ENCODE peak calls at places on chromosomes 4 and X, in nine cellular contexts. One of them, this sample, is unnamed.

GRCh38 chrX:39445336-39445735 is 644.1 kb downstream of the MID1IP1 start:
- DNase-seq in endothelial cell of umbilical vein: peak; percentile 14
- DNase-seq in stomach: peak; percentile 40
- DNase-seq in spleen: no peak
- DNase-seq in transverse colon: peak; percentile 20
- DNase-seq in sigmoid colon: no peak
- DNase-seq in GM23338: peak; percentile 44
- DNase-seq in Panc1: no peak
- DNase-seq in GM12878: no peak
- DNase-seq in this sample: no peak

GRCh38 chrX:66016905-66017658 is 22.8 kb downstream of the VSIG4 start:
- DNase-seq in GM23338: no peak
- DNase-seq in endothelial cell of umbilical vein: no peak
- DNase-seq in spleen: no peak
- DNase-seq in stomach: no peak
- DNase-seq in transverse colon: no peak
- DNase-seq in GM12878: no peak
- DNase-seq in Panc1: no peak
- DNase-seq in sigmoid colon: no peak
- DNase-seq in this sample: no peak

GRCh38 chr4:90081432-90082195 is 45.6 kb upstream of the CCSER1 start:
- DNase-seq in stomach: no peak
- DNase-seq in GM23338: peak; percentile 13
- DNase-seq in transverse colon: no peak
- DNase-seq in endothelial cell of umbilical vein: no peak
- DNase-seq in GM12878: no peak
- DNase-seq in Panc1: no peak
- DNase-seq in sigmoid colon: no peak
- DNase-seq in spleen: no peak
- DNase-seq in this sample: no peak

GRCh38 chr4:147731611-147732515 is at the start of gene ARHGAP10:
- DNase-seq in sigmoid colon: peak; percentile 92
- DNase-seq in GM23338: peak; percentile 70
- DNase-seq in GM12878: no peak
- DNase-seq in spleen: peak; percentile 90
- DNase-seq in endothelial cell of umbilical vein: peak; percentile 78
- DNase-seq in Panc1: no peak
- DNase-seq in transverse colon: peak; percentile 66
- DNase-seq in stomach: peak; percentile 73
- DNase-seq in this sample: peak; percentile 22

GRCh38 chrX:21932277-21932996 is 8.1 kb upstream of the SMS start:
- DNase-seq in GM23338: no peak
- DNase-seq in endothelial cell of umbilical vein: peak; percentile 89
- DNase-seq in spleen: no peak
- DNase-seq in stomach: no peak
- DNase-seq in sigmoid colon: no peak
- DNase-seq in Panc1: peak; percentile 64
- DNase-seq in GM12878: no peak
- DNase-seq in transverse colon: no peak
- DNase-seq in this sample: no peak

GRCh38 chrX:5646818-5647217 is 581.8 kb downstream of the NLGN4X start:
- DNase-seq in Panc1: no peak
- DNase-seq in GM23338: no peak
- DNase-seq in transverse colon: peak; percentile 16
- DNase-seq in GM12878: peak; percentile 66
- DNase-seq in sigmoid colon: no peak
- DNase-seq in endothelial cell of umbilical vein: no peak
- DNase-seq in spleen: no peak
- DNase-seq in stomach: no peak
- DNase-seq in this sample: no peak

GRCh38 chr4:153428816-153429592 is 37.2 kb upstream of the TMEM131L start:
- DNase-seq in sigmoid colon: peak; percentile 68
- DNase-seq in stomach: no peak
- DNase-seq in spleen: no peak
- DNase-seq in transverse colon: no peak
- DNase-seq in Panc1: no peak
- DNase-seq in GM12878: no peak
- DNase-seq in GM23338: no peak
- DNase-seq in endothelial cell of umbilical vein: no peak
- DNase-seq in this sample: no peak

GRCh38 chrX:65726708-65727107 is 59.3 kb downstream of the MSN start:
- DNase-seq in transverse colon: no peak
- DNase-seq in GM23338: peak; percentile 17
- DNase-seq in endothelial cell of umbilical vein: no peak
- DNase-seq in sigmoid colon: no peak
- DNase-seq in Panc1: no peak
- DNase-seq in GM12878: no peak
- DNase-seq in stomach: no peak
- DNase-seq in spleen: no peak
- DNase-seq in this sample: no peak

GRCh38 chrX:38260231-38260630 is 39.6 kb upstream of the SRPX start:
- DNase-seq in spleen: no peak
- DNase-seq in transverse colon: peak; percentile 25
- DNase-seq in stomach: no peak
- DNase-seq in endothelial cell of umbilical vein: peak; percentile 35
- DNase-seq in GM23338: peak; percentile 77
- DNase-seq in Panc1: peak; percentile 18
- DNase-seq in sigmoid colon: no peak
- DNase-seq in GM12878: no peak
- DNase-seq in this sample: no peak

GRCh38 chr4:101081695-101082369 is 265.5 kb downstream of the PPP3CA start:
- DNase-seq in GM23338: no peak
- DNase-seq in sigmoid colon: no peak
- DNase-seq in GM12878: no peak
- DNase-seq in transverse colon: no peak
- DNase-seq in Panc1: no peak
- DNase-seq in stomach: no peak
- DNase-seq in endothelial cell of umbilical vein: no peak
- DNase-seq in spleen: no peak
- DNase-seq in this sample: no peak

GRCh38 chrX:18039023-18039422 is 177.9 kb upstream of the RAI2 start:
- DNase-seq in endothelial cell of umbilical vein: no peak
- DNase-seq in transverse colon: no peak
- DNase-seq in sigmoid colon: no peak
- DNase-seq in GM12878: no peak
- DNase-seq in Panc1: no peak
- DNase-seq in GM23338: no peak
- DNase-seq in stomach: no peak
- DNase-seq in spleen: no peak
- DNase-seq in this sample: no peak
- TF ChIP-seq POLR2AphosphoS5 in endothelial cell of umbilical vein: no peak
- TF ChIP-seq POLR2AphosphoS5 in transverse colon: no peak
- TF ChIP-seq POLR2AphosphoS5 in sigmoid colon: no peak
- TF ChIP-seq POLR2AphosphoS5 in GM12878: no peak
- TF ChIP-seq POLR2AphosphoS5 in Panc1: no peak
- TF ChIP-seq POLR2AphosphoS5 in GM23338: no peak
- TF ChIP-seq POLR2AphosphoS5 in stomach: no peak
- TF ChIP-seq POLR2AphosphoS5 in spleen: no peak
- TF ChIP-seq POLR2AphosphoS5 in this sample: no peak

GRCh38 chrX:119427024-119427794 is 28.1 kb downstream of the SLC25A43 start:
- DNase-seq in spleen: peak; percentile 76
- DNase-seq in transverse colon: peak; percentile 35
- DNase-seq in endothelial cell of umbilical vein: no peak
- DNase-seq in GM12878: peak; percentile 28
- DNase-seq in sigmoid colon: no peak
- DNase-seq in stomach: no peak
- DNase-seq in Panc1: no peak
- DNase-seq in GM23338: peak; percentile 10
- DNase-seq in this sample: peak; percentile 25

GRCh38 chrX:119425050-119425449 is 25.9 kb downstream of the SLC25A43 start:
- DNase-seq in GM12878: no peak
- DNase-seq in sigmoid colon: no peak
- DNase-seq in GM23338: no peak
- DNase-seq in endothelial cell of umbilical vein: no peak
- DNase-seq in Panc1: no peak
- DNase-seq in spleen: no peak
- DNase-seq in transverse colon: no peak
- DNase-seq in stomach: no peak
- DNase-seq in this sample: no peak

GRCh38 chrX:119429471-119429870 is 30.3 kb downstream of the SLC25A43 start:
- DNase-seq in Panc1: no peak
- DNase-seq in GM23338: no peak
- DNase-seq in transverse colon: no peak
- DNase-seq in sigmoid colon: no peak
- DNase-seq in spleen: no peak
- DNase-seq in GM12878: no peak
- DNase-seq in endothelial cell of umbilical vein: no peak
- DNase-seq in stomach: no peak
- DNase-seq in this sample: no peak

GRCh38 chrX:119423631-119424030 is 24.5 kb downstream of the SLC25A43 start:
- DNase-seq in GM12878: no peak
- DNase-seq in sigmoid colon: no peak
- DNase-seq in endothelial cell of umbilical vein: peak; percentile 18
- DNase-seq in stomach: no peak
- DNase-seq in transverse colon: no peak
- DNase-seq in spleen: no peak
- DNase-seq in Panc1: no peak
- DNase-seq in GM23338: no peak
- DNase-seq in this sample: no peak

GRCh38 chrX:119427795-119428185 is 28.7 kb downstream of the SLC25A43 start:
- DNase-seq in endothelial cell of umbilical vein: no peak
- DNase-seq in transverse colon: no peak
- DNase-seq in stomach: no peak
- DNase-seq in Panc1: no peak
- DNase-seq in sigmoid colon: no peak
- DNase-seq in GM12878: no peak
- DNase-seq in GM23338: no peak
- DNase-seq in spleen: no peak
- DNase-seq in this sample: no peak
- H3K27ac ChIP-seq in endothelial cell of umbilical vein: no peak overlapping the region
- H3K27ac ChIP-seq in transverse colon: no peak overlapping the region
- H3K27ac ChIP-seq in stomach: no peak overlapping the region
- H3K27ac ChIP-seq in Panc1: no peak overlapping the region
- H3K27ac ChIP-seq in sigmoid colon: no peak overlapping the region
- H3K27ac ChIP-seq in GM12878: no peak overlapping the region
- H3K27ac ChIP-seq in GM23338: no peak overlapping the region
- H3K27ac ChIP-seq in spleen: peak overlapping the region; percentile 68
- H3K27ac ChIP-seq in this sample: peak overlapping the region; percentile 82

GRCh38 chr4:2868840-2869487 is 25.3 kb downstream of the ADD1 start:
- DNase-seq in Panc1: no peak
- DNase-seq in endothelial cell of umbilical vein: no peak
- DNase-seq in spleen: no peak
- DNase-seq in sigmoid colon: no peak
- DNase-seq in GM23338: no peak
- DNase-seq in stomach: no peak
- DNase-seq in GM12878: no peak
- DNase-seq in transverse colon: no peak
- DNase-seq in this sample: no peak
- H3K4me3 ChIP-seq in Panc1: no peak overlapping the region
- H3K4me3 ChIP-seq in endothelial cell of umbilical vein: no peak overlapping the region
- H3K4me3 ChIP-seq in spleen: no peak overlapping the region
- H3K4me3 ChIP-seq in sigmoid colon: peak overlapping the region; percentile 35
- H3K4me3 ChIP-seq in GM23338: peak overlapping the region; percentile 41
- H3K4me3 ChIP-seq in stomach: peak overlapping the region; percentile 34
- H3K4me3 ChIP-seq in GM12878: no peak overlapping the region
- H3K4me3 ChIP-seq in transverse colon: peak overlapping the region; percentile 16
- H3K4me3 ChIP-seq in this sample: no peak overlapping the region

GRCh38 chr4:27931584-27931983 is 1070.9 kb downstream of the STIM2 start:
- DNase-seq in Panc1: no peak
- DNase-seq in spleen: no peak
- DNase-seq in stomach: no peak
- DNase-seq in transverse colon: no peak
- DNase-seq in sigmoid colon: no peak
- DNase-seq in endothelial cell of umbilical vein: no peak
- DNase-seq in GM12878: no peak
- DNase-seq in GM23338: no peak
- DNase-seq in this sample: no peak
- TF ChIP-seq POLR2AphosphoS5 in Panc1: no peak
- TF ChIP-seq POLR2AphosphoS5 in spleen: no peak
- TF ChIP-seq POLR2AphosphoS5 in stomach: no peak
- TF ChIP-seq POLR2AphosphoS5 in transverse colon: no peak
- TF ChIP-seq POLR2AphosphoS5 in sigmoid colon: no peak
- TF ChIP-seq POLR2AphosphoS5 in endothelial cell of umbilical vein: no peak
- TF ChIP-seq POLR2AphosphoS5 in GM12878: no peak
- TF ChIP-seq POLR2AphosphoS5 in GM23338: no peak
- TF ChIP-seq POLR2AphosphoS5 in this sample: no peak